ENCODE peak calls at places on chromosomes 3 and 15, in six cellular contexts. C, Q, W, X, R and L are unnamed samples.

GRCh38 chr3:49668861-49669260 is 5.3 kb upstream of the APEH start:
- DNase-seq in C (no peak), Q (no peak), R (no peak), W (no peak), X (no peak), L (peak; percentile 52)

GRCh38 chr3:9883676-9884554 is 3.9 kb upstream of the CIDEC start:
- DNase-seq in Q (no peak), R (no peak), C (no peak), W (no peak), X (no peak), L (no peak)

GRCh38 chr15:85941186-85941855 is 138.3 kb upstream of the AGBL1 start:
- DNase-seq in C (no peak), X (no peak), Q (no peak), R (no peak), W (no peak), L (no peak)

GRCh38 chr15:45399381-45400212 is 21.3 kb upstream of the GATM start:
- DNase-seq in C (no peak), X (no peak), R (no peak), W (no peak), Q (no peak), L (no peak)

GRCh38 chr3:135560847-135561246 is 404.7 kb upstream of the PPP2R3A start:
- DNase-seq in Q (no peak), C (no peak), X (no peak), W (no peak), R (no peak), L (no peak)

GRCh38 chr15:35179739-35180138 is 94.6 kb upstream of the NANOGP8 start:
- DNase-seq in C (no peak), R (no peak), W (no peak), Q (no peak), X (no peak), L (no peak)

GRCh38 chr15:72825831-72826230 is 42.3 kb upstream of the ADPGK start:
- DNase-seq in W (peak; percentile 42), Q (no peak), X (no peak), C (no peak), R (no peak), L (no peak)

GRCh38 chr3:152595975-152596832 is 238.7 kb upstream of the P2RY1 start:
- DNase-seq in Q (peak; percentile 66), C (peak; percentile 35), W (no peak), R (no peak), X (no peak), L (no peak)

GRCh38 chr3:15405448-15406050 is 21.8 kb downstream of the METTL6 start:
- DNase-seq in X (no peak), C (no peak), W (no peak), Q (no peak), R (no peak), L (no peak)

GRCh38 chr15:73237910-73238309 is 130.8 kb downstream of the HCN4 start:
- DNase-seq in R (no peak), C (no peak), Q (no peak), X (no peak), W (no peak), L (no peak)

GRCh38 chr3:171242951-171243350 is 216.4 kb upstream of the SLC2A2 start:
- DNase-seq in W (no peak), C (no peak), X (no peak), Q (no peak), R (no peak), L (no peak)

GRCh38 chr15:73244333-73244732 is 124.4 kb downstream of the HCN4 start:
- DNase-seq in Q (no peak), X (no peak), R (no peak), C (no peak), W (no peak), L (no peak)

GRCh38 chr15:37099321-37100108 is 834 bp downstream of the MEIS2 start:
- DNase-seq in Q (no peak), R (no peak), C (no peak), X (no peak), W (no peak), L (peak; percentile 45)

GRCh38 chr15:53534105-53534839 is 225.2 kb downstream of the WDR72 start:
- DNase-seq in W (no peak), Q (no peak), R (no peak), X (no peak), C (no peak), L (no peak)

GRCh38 chr3:17233398-17233800 is 348.6 kb downstream of the PLCL2 start:
- DNase-seq in R (no peak), Q (no peak), C (no peak), W (no peak), X (no peak), L (peak; percentile 26)

GRCh38 chr3:173800154-173800553 is 402.6 kb downstream of the NLGN1 start:
- DNase-seq in R (no peak), X (no peak), C (no peak), W (no peak), Q (no peak), L (no peak)

GRCh38 chr15:92384391-92384790 is 9.3 kb upstream of the ST8SIA2 start:
- DNase-seq in Q (no peak), C (no peak), W (no peak), X (no peak), R (no peak), L (no peak)

GRCh38 chr15:75775296-75776074 is 62.8 kb upstream of the CSPG4 start:
- DNase-seq in R (no peak), Q (no peak), W (no peak), X (no peak), C (no peak), L (no peak)

GRCh38 chr15:60551147-60551780 is 72.3 kb upstream of the ICE2 start:
- DNase-seq in X (no peak), R (no peak), C (no peak), Q (no peak), W (no peak), L (no peak)

GRCh38 chr15:63312286-63312685 is 34.9 kb downstream of the APH1B start:
- DNase-seq in X (no peak), W (no peak), Q (no peak), R (no peak), C (no peak), L (no peak)

GRCh38 chr15:52529289-52529929 is 729 bp upstream of the MYO5A start:
- DNase-seq in X (no peak), R (no peak), C (no peak), Q (peak; percentile 20), W (no peak), L (no peak)

GRCh38 chr3:14142567-14143270 is 17.9 kb downstream of the TMEM43 start:
- DNase-seq in W (no peak), C (no peak), R (no peak), Q (no peak), X (no peak), L (no peak)

GRCh38 chr3:10602769-10603768 is 97.7 kb upstream of the ATP2B2 start:
- DNase-seq in X (no peak), Q (no peak), W (no peak), R (no peak), C (peak; percentile 34), L (no peak)

GRCh38 chr3:126267169-126267975 is 87.0 kb upstream of the ALDH1L1 start:
- DNase-seq in Q (peak; percentile 49), X (no peak), R (no peak), W (peak; percentile 94), C (no peak), L (peak; percentile 83)
- TF ChIP-seq POLR2A in Q (no peak), X (no peak), R (no peak), W (no peak), C (no peak), L (no peak)

GRCh38 chr3:72446406-72447058 is 401.7 kb downstream of the SHQ1 start:
- DNase-seq in W (no peak), R (peak; percentile 55), Q (no peak), X (no peak), C (no peak), L (no peak)
- TF ChIP-seq POLR2A in W (no peak), R (no peak), Q (peak; percentile 48), X (no peak), C (peak; percentile 22), L (no peak)

DNA sequence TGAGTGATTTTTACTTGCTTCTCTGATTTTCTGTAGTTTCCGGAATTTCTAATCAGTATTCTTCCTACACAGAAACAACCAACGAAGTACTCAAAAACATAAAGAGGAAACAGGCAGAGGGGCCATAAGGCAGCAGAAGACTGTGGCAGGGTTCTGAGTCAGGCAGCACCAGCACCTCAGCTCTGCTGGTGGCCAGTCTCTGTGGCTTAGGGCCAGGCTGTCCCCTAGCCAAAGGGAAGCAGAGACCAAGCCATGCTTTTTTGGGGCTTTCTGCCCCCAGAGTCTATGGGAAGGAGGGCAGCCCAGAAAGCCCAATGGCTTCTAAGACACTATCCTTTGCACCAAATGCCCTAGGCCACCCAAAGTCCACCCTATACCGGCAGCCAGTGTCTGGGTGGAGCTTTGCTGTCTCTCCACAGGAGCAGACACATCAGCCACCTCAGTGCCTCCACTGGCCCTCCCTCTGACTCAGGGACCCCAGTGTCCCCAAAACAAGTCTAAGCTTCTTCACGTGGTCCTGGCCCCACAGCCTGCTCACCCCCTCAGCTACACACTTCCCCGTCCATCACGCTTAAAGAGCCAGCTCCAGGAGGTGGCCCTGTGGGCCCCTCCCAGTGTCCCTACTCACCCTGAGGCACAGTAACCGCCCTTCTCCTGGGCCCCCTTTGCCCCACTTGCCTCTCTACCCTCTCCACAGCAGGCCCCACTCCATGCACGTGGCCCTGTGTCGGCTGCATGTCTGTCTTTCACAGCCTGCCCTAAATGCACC is 46.2 kb downstream of the CCDC12 start:
- DNase-seq in W (no peak), X (peak; percentile 53), C (no peak), R (peak; percentile 12), Q (no peak), L (no peak)
- TF ChIP-seq POLR2A in W (no peak), X (no peak), C (no peak), R (no peak), Q (no peak), L (no peak)

GRCh38 chr3:42503957-42504333 is 1.5 kb downstream of the VIPR1 start:
- DNase-seq in R (peak; percentile 31), Q (peak; percentile 10), X (peak; percentile 48), W (no peak), C (no peak), L (no peak)

GRCh38 chr3:42501681-42502428 is 588 bp upstream of the VIPR1 start:
- DNase-seq in Q (peak; percentile 84), W (peak; percentile 91), C (peak; percentile 53), R (peak; percentile 80), X (peak; percentile 90), L (no peak)

GRCh38 chr3:42503251-42503924 is 945 bp downstream of the VIPR1 start:
- DNase-seq in W (no peak), C (no peak), Q (peak; percentile 14), X (no peak), R (peak; percentile 47), L (no peak)

GRCh38 chr3:42501321-42501680 is 1.1 kb upstream of the VIPR1 start:
- DNase-seq in W (no peak), R (peak; percentile 52), C (no peak), Q (peak; percentile 10), X (no peak), L (no peak)

DNA sequence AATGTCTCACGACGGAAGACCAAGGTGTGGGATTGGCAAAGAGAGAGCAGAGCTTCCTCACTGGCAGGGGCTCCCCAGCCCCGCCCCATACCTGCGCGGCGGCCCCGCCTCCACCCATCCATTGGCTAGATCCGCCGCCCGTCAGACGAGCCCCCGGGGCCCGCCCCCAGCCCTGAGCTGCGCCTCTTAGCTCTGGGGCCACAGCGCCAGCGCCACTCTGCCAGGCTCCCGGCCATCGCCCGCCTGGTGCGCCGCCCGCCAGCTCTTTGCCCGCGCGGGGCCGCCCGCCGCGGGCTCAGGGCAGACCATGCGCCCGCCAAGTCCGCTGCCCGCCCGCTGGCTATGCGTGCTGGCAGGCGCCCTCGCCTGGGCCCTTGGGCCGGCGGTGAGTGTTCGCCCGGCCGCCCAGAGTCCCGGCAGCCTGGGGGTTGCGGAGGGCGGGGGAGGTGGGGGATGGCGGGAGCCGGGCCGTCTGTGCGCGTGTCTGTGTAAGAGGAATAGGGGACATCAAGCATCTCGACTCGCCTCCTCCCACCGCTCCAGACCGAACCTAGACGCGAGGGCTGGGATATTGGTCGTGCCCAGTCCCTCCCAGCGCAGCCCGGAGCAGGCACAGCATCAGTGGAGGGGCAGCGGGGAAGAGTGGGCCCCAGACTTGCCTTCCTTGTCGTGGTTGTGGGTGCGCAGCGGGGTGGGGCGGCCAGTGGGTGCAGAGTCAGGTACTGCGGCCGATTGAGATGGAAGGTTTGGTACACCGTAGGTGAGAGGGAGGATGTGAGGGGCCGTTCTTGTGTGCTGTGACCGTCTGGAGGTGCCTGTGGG is at the start of gene VIPR1:
- DNase-seq in X (peak; percentile 97), C (peak; percentile 93), Q (peak; percentile 95), W (peak; percentile 98), R (peak; percentile 87), L (no peak)
- TF ChIP-seq POLR2A in X (peak; percentile 88), C (no peak), Q (peak; percentile 74), W (no peak), R (no peak), L (no peak)